ENCODE peak calls at places on chromosomes 16 and 17, in seven cellular contexts. P is H1, S is HepG2, I is SK-N-SH, M is GM12878, V is K562, R is HCT116. F is an unnamed sample.

GRCh38 chr17:38569701-38570512 is 35.8 kb downstream of the SRCIN1 start:
- DNase-seq in P (no peak), S (no peak), I (peak; percentile 55), M (no peak), V (no peak), R (no peak), F (no peak)

GRCh38 chr16:48129926-48130325 is 25.9 kb downstream of the ABCC12 start:
- DNase-seq in P (no peak), S (no peak), I (no peak), M (no peak), V (no peak), R (no peak), F (no peak)

GRCh38 chr17:72387487-72387886 is 266.7 kb downstream of the SOX9 start:
- DNase-seq in P (no peak), S (peak; percentile 39), I (no peak), M (no peak), V (no peak), R (peak; percentile 77), F (no peak)

GRCh38 chr16:6524501-6524900 is 808.1 kb upstream of the RBFOX1 start:
- DNase-seq in P (no peak), S (no peak), I (no peak), M (no peak), V (no peak), R (no peak), F (no peak)

GRCh38 chr16:84340305-84341040 is 27.9 kb upstream of the ATP2C2 start:
- DNase-seq in P (no peak), S (no peak), I (no peak), M (no peak), V (no peak), R (no peak), F (peak; percentile 43)

GRCh38 chr16:30121741-30122620 is 1.0 kb downstream of the MAPK3 start:
- DNase-seq in P (peak; percentile 47), S (no peak), I (peak; percentile 43), M (no peak), V (no peak), R (no peak), F (no peak)

GRCh38 chr17:61284174-61284573 is 115.5 kb upstream of the TBX2 start:
- DNase-seq in P (no peak), S (no peak), I (no peak), M (no peak), V (no peak), R (no peak), F (no peak)

GRCh38 chr17:2048805-2049204 is 6.1 kb upstream of the HIC1 start:
- DNase-seq in P (no peak), S (no peak), I (no peak), M (no peak), V (peak; percentile 22), R (no peak), F (no peak)

GRCh38 chr16:3153077-3153368 is 18.2 kb downstream of the ZNF213 start:
- DNase-seq in P (no peak), S (no peak), I (no peak), M (no peak), V (no peak), R (no peak), F (no peak)

GRCh38 chr17:64146418-64147109 is 16.6 kb upstream of the ERN1 start:
- DNase-seq in P (peak; percentile 52), S (peak; percentile 52), I (peak; percentile 73), M (no peak), V (peak; percentile 67), R (no peak), F (peak; percentile 79)

GRCh38 chr17:57338257-57338919 is 82.1 kb downstream of the MSI2 start:
- DNase-seq in P (no peak), S (no peak), I (no peak), M (peak; percentile 64), V (no peak), R (no peak), F (no peak)

GRCh38 chr17:2485543-2485942 is 26.1 kb downstream of the METTL16 start:
- DNase-seq in P (no peak), S (peak; percentile 61), I (no peak), M (no peak), V (no peak), R (no peak), F (no peak)

GRCh38 chr17:74748529-74749261 is at the start of gene NHERF1:
- DNase-seq in P (peak; percentile 94), S (peak; percentile 88), I (peak; percentile 100), M (peak; percentile 60), V (peak; percentile 95), R (peak; percentile 77), F (no peak)

GRCh38 chr17:36059455-36059854 is 4.6 kb upstream of the CCL18 start:
- DNase-seq in P (no peak), S (no peak), I (no peak), M (no peak), V (no peak), R (no peak), F (no peak)

GRCh38 chr16:57867000-57867561 is 64.8 kb upstream of the KIFC3 start:
- DNase-seq in P (no peak), S (no peak), I (no peak), M (no peak), V (peak; percentile 18), R (no peak), F (no peak)

GRCh38 chr16:57866529-57866918 is 64.2 kb upstream of the KIFC3 start:
- DNase-seq in P (no peak), S (no peak), I (no peak), M (no peak), V (no peak), R (no peak), F (no peak)

GRCh38 chr16:57865746-57866528 is 63.6 kb upstream of the KIFC3 start:
- DNase-seq in P (no peak), S (no peak), I (no peak), M (no peak), V (no peak), R (no peak), F (no peak)

GRCh38 chr16:57862698-57863433 is 60.6 kb upstream of the KIFC3 start:
- DNase-seq in P (no peak), S (peak; percentile 96), I (no peak), M (no peak), V (no peak), R (no peak), F (no peak)

GRCh38 chr16:57863434-57864160 is 61.3 kb upstream of the KIFC3 start:
- DNase-seq in P (no peak), S (peak; percentile 68), I (peak; percentile 56), M (no peak), V (peak; percentile 55), R (peak; percentile 45), F (peak; percentile 38)
- TF ChIP-seq JUND in P (no peak), S (no peak), I (no peak), M (no peak), V (no peak), R (no peak), F (no peak)

GRCh38 chr16:27799866-27800265 is 249.9 kb downstream of the KATNIP start:
- DNase-seq in P (no peak), S (no peak), I (no peak), M (no peak), V (no peak), R (no peak), F (no peak)

GRCh38 chr16:27798241-27798640 is 248.3 kb downstream of the KATNIP start:
- DNase-seq in P (no peak), S (no peak), I (no peak), M (no peak), V (no peak), R (no peak), F (no peak)

GRCh38 chr16:27792486-27793275 is 242.7 kb downstream of the KATNIP start:
- DNase-seq in P (no peak), S (no peak), I (no peak), M (no peak), V (no peak), R (no peak), F (no peak)

GRCh38 chr16:27800817-27801216 is 250.9 kb downstream of the KATNIP start:
- DNase-seq in P (no peak), S (no peak), I (no peak), M (no peak), V (no peak), R (no peak), F (no peak)

DNA sequence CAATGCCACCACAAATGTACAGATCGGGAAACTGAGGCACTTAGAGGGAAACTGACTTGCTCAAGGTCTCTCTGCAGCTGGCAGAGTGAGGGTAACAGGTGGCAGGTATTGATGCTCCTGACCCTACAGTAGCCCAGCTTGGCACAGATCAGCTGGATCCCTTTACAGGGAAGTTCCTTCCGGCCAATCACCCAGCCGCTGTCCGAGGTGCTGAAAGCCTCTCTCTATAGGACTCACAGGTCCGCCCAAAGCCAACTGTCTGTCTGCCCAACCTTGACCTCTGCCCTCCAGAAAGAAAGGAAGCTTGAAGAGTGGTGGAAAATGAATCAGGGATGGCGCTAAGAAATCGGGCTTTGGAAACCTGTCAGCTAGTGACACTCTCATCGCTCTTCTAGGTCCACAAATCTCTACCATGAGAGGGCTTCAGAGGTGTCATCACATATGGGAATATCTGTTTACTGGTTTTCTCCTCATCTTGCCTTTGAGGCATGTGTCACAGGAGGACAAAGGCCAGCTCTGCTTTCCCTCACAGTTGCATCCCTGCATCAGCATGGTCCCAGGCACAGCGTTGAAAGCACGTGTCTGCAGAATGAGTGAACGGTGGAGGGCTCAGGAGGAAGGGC is 246.2 kb downstream of the KATNIP start:
- DNase-seq in P (peak; percentile 91), S (peak; percentile 51), I (no peak), M (no peak), V (peak; percentile 65), R (peak; percentile 4), F (peak; percentile 76)
- TF ChIP-seq JUND in P (no peak), S (no peak), I (no peak), M (no peak), V (no peak), R (no peak), F (no peak)

DNA sequence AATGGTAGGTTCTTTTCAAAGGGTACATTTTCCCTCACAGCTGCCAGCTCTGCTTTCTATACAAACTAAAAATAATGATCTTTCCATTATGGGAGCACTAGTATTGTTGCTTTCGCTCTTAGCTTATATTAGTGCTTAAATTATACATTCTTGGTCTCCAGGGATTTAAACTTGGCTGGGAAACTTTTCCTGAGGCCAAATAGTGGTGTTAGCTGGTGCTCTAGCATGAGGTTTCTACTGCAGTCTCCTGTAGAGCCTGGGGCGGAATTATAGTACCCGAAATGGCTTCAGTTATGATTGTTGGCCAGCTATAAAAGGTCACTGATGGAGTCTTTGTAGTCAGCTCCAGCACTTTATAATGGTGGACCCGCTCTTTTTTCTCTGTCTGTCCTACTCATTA is 74.8 kb upstream of the CDH11 start:
- DNase-seq in P (no peak), S (no peak), I (no peak), M (no peak), V (no peak), R (no peak), F (no peak)
- TF ChIP-seq JUND in P (no peak), S (no peak), I (no peak), M (no peak), V (no peak), R (no peak), F (no peak)

GRCh38 chr17:73706858-73707257 is 62.6 kb upstream of the SDK2 start:
- DNase-seq in P (no peak), S (no peak), I (no peak), M (no peak), V (no peak), R (no peak), F (no peak)

GRCh38 chr17:73710095-73710592 is 65.9 kb upstream of the SDK2 start:
- DNase-seq in P (peak; percentile 93), S (peak; percentile 54), I (peak; percentile 81), M (peak; percentile 5), V (peak; percentile 70), R (peak; percentile 67), F (peak; percentile 49)

GRCh38 chr17:73706428-73706827 is 62.2 kb upstream of the SDK2 start:
- DNase-seq in P (no peak), S (no peak), I (no peak), M (no peak), V (no peak), R (no peak), F (no peak)

GRCh38 chr17:73705594-73705993 is 61.3 kb upstream of the SDK2 start:
- DNase-seq in P (no peak), S (no peak), I (peak; percentile 83), M (no peak), V (no peak), R (no peak), F (no peak)

GRCh38 chr17:73707358-73707757 is 63.1 kb upstream of the SDK2 start:
- DNase-seq in P (no peak), S (no peak), I (no peak), M (no peak), V (no peak), R (no peak), F (no peak)
- TF ChIP-seq JUND in P (no peak), S (no peak), I (no peak), M (no peak), V (no peak), R (no peak), F (no peak)

F was measured in T47D.